ENCODE peak calls at places on chromosomes 1 and 21, in eight cellular contexts. D is posterior cingulate gyrus; G is stimulated activated CD4-positive, alpha-beta T cell treated with anti-CD3 and anti-CD28 coated beads, Interleukin-2, amount 100 ng/mL, for 4 hours; J is activated CD4-positive, alpha-beta T cell treated with anti-CD3 and anti-CD28 coated beads for 36 hours; W is neuronal stem cell; M is GOT3; Z is NCI-H1694 treated with DMSO at 0.1 percent for 48 hours; V is midbrain. Q is an unnamed sample.

GRCh38 chr1:67664048-67664447 is 21.0 kb upstream of the GADD45A start:
- DNase-seq in V (no peak), G (no peak), D (no peak), J (no peak), M (no peak), Z (no peak), W (no peak), Q (no peak)

GRCh38 chr1:208225954-208226937 is 17.9 kb downstream of the PLXNA2 start:
- DNase-seq in M (no peak), G (no peak), Z (no peak), J (no peak), D (no peak), W (no peak), V (no peak), Q (no peak)

GRCh38 chr1:162633327-162633762 is 1.1 kb downstream of the DDR2 start:
- DNase-seq in G (no peak), W (no peak), M (no peak), J (no peak), Z (no peak), D (no peak), V (no peak), Q (no peak)

GRCh38 chr1:171263915-171264314 is 15.6 kb downstream of the FMO1 start:
- DNase-seq in V (no peak), G (no peak), Z (no peak), J (no peak), W (no peak), M (no peak), D (no peak), Q (no peak)

GRCh38 chr21:36615274-36615964 is 83.5 kb upstream of the SIM2 start:
- DNase-seq in D (no peak), J (no peak), W (no peak), Z (no peak), G (no peak), M (no peak), V (no peak), Q (no peak)

GRCh38 chr1:62435231-62436038 is 1.4 kb upstream of the USP1 start:
- DNase-seq in G (no peak), V (no peak), M (no peak), Z (no peak), J (peak), D (no peak), W (no peak), Q (no peak)

GRCh38 chr21:46112731-46113215 is 14.9 kb downstream of the COL6A2 start:
- DNase-seq in W (no peak), J (no peak), M (no peak), D (no peak), G (no peak), V (no peak), Z (no peak), Q (no peak)

GRCh38 chr1:232662910-232663309 is 33.0 kb upstream of the SIPA1L2 start:
- DNase-seq in J (no peak), D (no peak), G (no peak), V (no peak), Z (no peak), M (no peak), W (no peak), Q (no peak)

GRCh38 chr1:184407816-184408510 is 21.1 kb downstream of the C1orf21 start:
- DNase-seq in D (no peak), W (no peak), V (no peak), Z (no peak), G (no peak), M (no peak), J (no peak), Q (no peak)

GRCh38 chr21:43696214-43696613 is 22.7 kb upstream of the PDXK start:
- DNase-seq in M (no peak), D (no peak), J (no peak), G (no peak), W (no peak), V (no peak), Z (no peak), Q (no peak)

GRCh38 chr1:157978547-157979403 is 14.7 kb upstream of the KIRREL1 start:
- DNase-seq in J (peak), D (no peak), V (no peak), Z (no peak), G (no peak), M (no peak), W (no peak), Q (no peak)

GRCh38 chr1:172917972-172918371 is 132.8 kb downstream of the TNFSF18 start:
- DNase-seq in V (no peak), W (no peak), J (no peak), G (no peak), Z (no peak), M (peak), D (no peak), Q (no peak)

GRCh38 chr21:42440187-42440792 is 36.6 kb downstream of the UBASH3A start:
- DNase-seq in Z (no peak), W (no peak), G (no peak), J (peak), V (peak), M (no peak), D (no peak), Q (no peak)

GRCh38 chr1:9200441-9200840 is 34.1 kb upstream of the H6PD start:
- DNase-seq in W (no peak), D (no peak), G (no peak), Z (no peak), V (no peak), M (no peak), J (no peak), Q (no peak)